ENCODE peak calls at places on chromosome 17, in seven cellular contexts. Z is A549, H is GM20000, S is cardiac fibroblast, C is astrocyte of the cerebellum, B is gastrocnemius medialis, W is GM13977. Q is an unnamed sample.

GRCh38 chr17:82645516-82645915 is 2.7 kb downstream of the WDR45B start:
- DNase-seq in S (peak), W (no peak), C (no peak), B (no peak), Z (no peak), H (no peak), Q (no peak)

GRCh38 chr17:68734202-68734825 is 133.1 kb upstream of the FAM20A start:
- DNase-seq in B (no peak), Z (no peak), H (no peak), C (no peak), W (no peak), S (no peak), Q (no peak)

GRCh38 chr17:28521296-28522085 is 15.3 kb downstream of the FOXN1 start:
- DNase-seq in W (no peak), S (no peak), B (no peak), C (no peak), H (no peak), Z (no peak), Q (no peak)

GRCh38 chr17:13297198-13297597 is 279.4 kb upstream of the ELAC2 start:
- DNase-seq in H (no peak), Z (no peak), S (no peak), W (no peak), B (no peak), C (no peak), Q (no peak)

GRCh38 chr17:57806083-57806830 is 43.6 kb downstream of the MRPS23 start:
- DNase-seq in B (no peak), H (no peak), S (no peak), W (no peak), Z (no peak), C (no peak), Q (no peak)

GRCh38 chr17:5122586-5123342 is 6.9 kb downstream of the USP6 start:
- DNase-seq in B (no peak), Z (no peak), H (peak), S (no peak), C (no peak), W (peak), Q (no peak)

GRCh38 chr17:14303343-14304221 is 2.7 kb downstream of the HS3ST3B1 start:
- DNase-seq in H (peak), Z (no peak), S (peak), B (no peak), W (no peak), C (no peak), Q (no peak)

GRCh38 chr17:3033741-3034577 is 29.4 kb downstream of the OR1D5 start:
- DNase-seq in H (no peak), B (no peak), Z (no peak), W (no peak), C (no peak), S (no peak), Q (no peak)

GRCh38 chr17:18040287-18040858 is 1.2 kb downstream of the GID4 start:
- DNase-seq in H (no peak), Z (no peak), S (no peak), C (no peak), B (no peak), W (no peak), Q (no peak)

GRCh38 chr17:7043544-7044268 is at the start of gene SLC16A11:
- DNase-seq in C (no peak), W (peak), H (peak), S (peak), B (no peak), Z (no peak), Q (peak)

GRCh38 chr17:65674246-65675045 is 113.0 kb upstream of the AXIN2 start:
- DNase-seq in S (peak), C (peak), W (no peak), H (no peak), B (no peak), Z (no peak), Q (peak)

GRCh38 chr17:34163681-34164080 is 91.4 kb upstream of the CCL2 start:
- DNase-seq in S (peak), H (no peak), Z (peak), C (no peak), B (no peak), W (no peak), Q (no peak)

GRCh38 chr17:50198026-50198669 is 3.3 kb downstream of the COL1A1 start:
- DNase-seq in C (no peak), H (peak), Z (peak), W (peak), B (no peak), S (peak), Q (peak)

GRCh38 chr17:56373981-56374380 is 219.5 kb upstream of the NOG start:
- DNase-seq in Z (no peak), W (no peak), H (no peak), S (no peak), B (no peak), C (no peak), Q (no peak)

GRCh38 chr17:14201595-14201994 is 35.1 kb downstream of the CDRT15 start:
- DNase-seq in B (no peak), W (no peak), S (no peak), C (no peak), H (no peak), Z (no peak), Q (no peak)

GRCh38 chr17:32943647-32944191 is 15.8 kb downstream of the TMEM98 start:
- DNase-seq in H (no peak), W (no peak), C (peak), B (no peak), S (peak), Z (no peak), Q (no peak)

GRCh38 chr17:13728751-13729150 is 127.0 kb upstream of the HS3ST3A1 start:
- DNase-seq in Z (no peak), S (peak), C (no peak), H (no peak), B (no peak), W (no peak), Q (no peak)

GRCh38 chr17:49748791-49749190 is 15.1 kb downstream of the FAM117A start:
- DNase-seq in S (no peak), H (peak), C (no peak), B (no peak), W (peak), Z (no peak), Q (no peak)